ENCODE peak calls at places on chromosomes 1 and 21, in eight cellular contexts. O, K, C, F, N, M, X and B are unnamed samples.
A peak's percentile ranks its signal among the peaks of the same experiment; 100 is the strongest.

GRCh38 chr1:37831809-37832208 is 23.8 kb upstream of the YRDC start:
- DNase-seq in O (no peak), K (no peak), C (no peak), F (no peak), N (no peak), M (no peak), X (no peak), B (no peak)

GRCh38 chr21:40809673-40810072 is 37.3 kb downstream of the DSCAM start:
- DNase-seq in O (no peak), K (no peak), C (no peak), F (no peak), N (no peak), M (no peak), X (no peak), B (no peak)

GRCh38 chr21:46455575-46456385 is 2.9 kb upstream of the DIP2A start:
- DNase-seq in O (no peak), K (no peak), C (peak; percentile 51), F (peak; percentile 27), N (no peak), M (no peak), X (no peak), B (peak; percentile 83)

GRCh38 chr1:145878724-145879123 is 6.9 kb downstream of the ANKRD35 start:
- DNase-seq in O (no peak), K (no peak), C (no peak), F (no peak), N (no peak), M (no peak), X (no peak), B (no peak)

GRCh38 chr1:106620521-106620954 is 435.9 kb upstream of the PRMT6 start:
- DNase-seq in O (no peak), K (peak; percentile 38), C (no peak), F (no peak), N (no peak), M (no peak), X (no peak), B (no peak)

GRCh38 chr1:98130406-98130805 is 209.6 kb upstream of the DPYD start:
- DNase-seq in O (no peak), K (no peak), C (no peak), F (no peak), N (no peak), M (no peak), X (no peak), B (no peak)

GRCh38 chr1:177772621-177773020 is 197.2 kb downstream of the SEC16B start:
- DNase-seq in O (no peak), K (no peak), C (no peak), F (no peak), N (no peak), M (no peak), X (no peak), B (no peak)

GRCh38 chr1:7539772-7540175 is 231.3 kb upstream of the VAMP3 start:
- DNase-seq in O (no peak), K (no peak), C (no peak), F (no peak), N (no peak), M (no peak), X (no peak), B (no peak)

GRCh38 chr1:37948841-37949240 is 2.0 kb upstream of the INPP5B start:
- DNase-seq in O (no peak), K (no peak), C (no peak), F (no peak), N (no peak), M (no peak), X (no peak), B (no peak)

GRCh38 chr1:160108888-160109662 is 6.5 kb upstream of the ATP1A2 start:
- DNase-seq in O (no peak), K (no peak), C (no peak), F (no peak), N (no peak), M (peak; percentile 75), X (no peak), B (peak; percentile 59)

GRCh38 chr1:160112370-160112769 is 3.2 kb upstream of the ATP1A2 start:
- DNase-seq in O (no peak), K (no peak), C (peak; percentile 44), F (no peak), N (no peak), M (no peak), X (no peak), B (peak; percentile 68)

GRCh38 chr1:160113407-160113806 is 2.2 kb upstream of the ATP1A2 start:
- DNase-seq in O (no peak), K (no peak), C (no peak), F (no peak), N (no peak), M (no peak), X (no peak), B (no peak)

GRCh38 chr1:160107512-160107911 is 8.0 kb upstream of the ATP1A2 start:
- DNase-seq in O (no peak), K (no peak), C (no peak), F (no peak), N (no peak), M (no peak), X (no peak), B (no peak)

DNA sequence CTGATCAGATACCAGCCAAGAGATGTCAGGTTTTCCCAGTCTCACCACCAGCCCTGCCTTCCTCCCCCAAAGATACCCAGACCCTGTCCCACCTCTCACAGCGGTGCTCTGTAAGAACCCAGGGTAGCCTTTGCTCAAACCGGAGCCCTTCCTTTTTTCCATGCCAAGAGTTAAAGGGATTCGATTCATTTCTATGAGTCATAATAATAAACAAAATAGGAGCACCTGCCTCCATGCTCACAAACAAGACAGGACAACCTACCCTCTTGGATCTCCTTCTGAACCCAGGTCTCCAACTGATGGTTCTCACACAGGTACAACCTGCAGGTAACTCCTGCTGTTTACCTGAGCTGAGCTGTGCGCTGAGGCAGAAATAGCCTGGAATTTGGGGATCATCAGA is 5.9 kb upstream of the ATP1A2 start:
- DNase-seq in O (no peak), K (no peak), C (no peak), F (no peak), N (no peak), M (no peak), X (no peak), B (no peak)
- H3K27ac ChIP-seq in O (no peak overlapping the region), K (no peak overlapping the region), C (no peak overlapping the region), F (no peak overlapping the region), N (no peak overlapping the region), M (peak overlapping the region; percentile 77), X (no peak overlapping the region), B (no peak overlapping the region)

GRCh38 chr1:156958247-156958714 is 37.8 kb downstream of the LRRC71 start:
- DNase-seq in O (no peak), K (no peak), C (no peak), F (no peak), N (no peak), M (no peak), X (no peak), B (no peak)

GRCh38 chr1:156963621-156964020 is 43.2 kb downstream of the LRRC71 start:
- DNase-seq in O (no peak), K (no peak), C (no peak), F (no peak), N (no peak), M (no peak), X (no peak), B (no peak)

GRCh38 chr1:156964431-156964830 is 44.0 kb downstream of the LRRC71 start:
- DNase-seq in O (no peak), K (no peak), C (no peak), F (no peak), N (no peak), M (no peak), X (no peak), B (no peak)

GRCh38 chr1:156959414-156959813 is 39.0 kb downstream of the LRRC71 start:
- DNase-seq in O (no peak), K (no peak), C (no peak), F (peak; percentile 32), N (no peak), M (no peak), X (no peak), B (no peak)

DNA sequence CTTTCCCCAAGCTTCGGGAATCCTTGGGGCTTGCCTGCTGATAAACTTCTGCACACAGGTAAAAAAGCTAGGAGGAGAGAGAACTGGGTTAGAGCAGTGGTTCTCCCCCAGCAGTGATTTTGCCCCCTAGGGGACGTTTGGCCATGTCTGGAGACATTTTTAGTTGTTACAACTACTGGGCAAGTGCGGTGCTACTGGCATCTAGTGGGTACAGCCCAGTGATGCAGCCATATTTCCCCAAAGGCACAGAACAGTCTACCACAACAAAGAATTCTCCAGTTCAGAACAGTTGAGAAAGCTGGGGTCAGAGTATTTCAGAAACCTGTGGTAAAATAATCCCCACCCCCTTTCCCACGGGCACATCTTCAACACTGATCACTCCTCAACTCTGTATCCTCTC is 41.3 kb downstream of the LRRC71 start:
- DNase-seq in O (no peak), K (no peak), C (no peak), F (no peak), N (no peak), M (peak; percentile 25), X (no peak), B (no peak)
- TF ChIP-seq CTCF in O (no peak), K (no peak), C (no peak), F (no peak), N (no peak), M (peak; percentile 25), X (no peak), B (no peak)

GRCh38 chr1:97073936-97074335 is 352.4 kb downstream of the PTBP2 start:
- DNase-seq in O (no peak), K (no peak), C (no peak), F (no peak), N (no peak), M (no peak), X (no peak), B (no peak)

GRCh38 chr1:97071163-97071562 is 349.6 kb downstream of the PTBP2 start:
- DNase-seq in O (no peak), K (no peak), C (no peak), F (no peak), N (no peak), M (no peak), X (no peak), B (no peak)

GRCh38 chr1:97077221-97077620 is 355.6 kb downstream of the PTBP2 start:
- DNase-seq in O (no peak), K (no peak), C (no peak), F (no peak), N (no peak), M (no peak), X (no peak), B (no peak)

GRCh38 chr1:97073169-97073568 is 351.6 kb downstream of the PTBP2 start:
- DNase-seq in O (no peak), K (no peak), C (no peak), F (no peak), N (no peak), M (no peak), X (no peak), B (no peak)

DNA sequence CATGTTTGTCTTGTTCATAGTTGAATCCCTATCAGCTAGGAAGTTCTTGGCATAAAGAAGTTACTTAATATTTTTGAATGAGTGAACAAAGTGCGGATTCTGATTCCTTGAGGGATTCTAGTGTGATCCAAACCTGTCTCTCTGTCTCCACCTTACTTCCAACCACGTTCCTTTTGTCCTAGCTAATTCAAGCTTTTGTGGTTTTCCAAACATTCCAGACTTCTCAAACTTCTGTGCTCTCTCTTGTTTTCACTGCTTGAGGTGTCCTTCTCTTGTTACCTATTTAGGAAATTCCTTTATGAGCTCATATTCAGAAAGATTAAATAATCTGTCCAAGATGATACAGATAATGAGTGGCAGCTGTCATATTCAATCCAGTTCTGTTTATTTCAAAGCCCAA is 353.2 kb downstream of the PTBP2 start:
- DNase-seq in O (no peak), K (no peak), C (no peak), F (no peak), N (no peak), M (no peak), X (no peak), B (no peak)
- TF ChIP-seq POLR2A in O (no peak), K (no peak), C (no peak), F (no peak), N (no peak), M (no peak), X (no peak), B (no peak)

GRCh38 chr1:56448529-56448928 is 130.8 kb downstream of the PLPP3 start:
- DNase-seq in O (no peak), K (no peak), C (no peak), F (no peak), N (no peak), M (no peak), X (no peak), B (no peak)
- H3K27ac ChIP-seq in O (no peak overlapping the region), K (peak overlapping the region; percentile 94), C (no peak overlapping the region), F (no peak overlapping the region), N (no peak overlapping the region), M (peak overlapping the region; percentile 15), X (no peak overlapping the region), B (no peak overlapping the region)